ENCODE peak calls at places on chromosomes 4 and X, in nine cellular contexts. A is ovary; J is NAMALWA; Z is astrocyte of the hippocampus; K is activated T-cell treated with anti-CD3 and anti-CD28 coated beads, Interleukin-2, amount 50 U/mL, for 72 hours; F is hepatocyte; E is activated CD4-positive, alpha-beta T cell treated with anti-CD3 and anti-CD28 coated beads for 48 hours; R is immature natural killer cell; I is stimulated activated CD4-positive, alpha-beta T cell treated with anti-CD3 and anti-CD28 coated beads, Interleukin-15, amount 100 ng/mL, for 48 hours. X is an unnamed sample.

GRCh38 chr4:171067422-171067821 is 745.8 kb upstream of the GALNTL6 start:
- DNase-seq in A (no peak), R (no peak), I (no peak), E (no peak), F (no peak), J (no peak), K (no peak), Z (no peak), X (peak; percentile 24)

GRCh38 chr4:122046255-122046654 is 94.4 kb upstream of the TRPC3 start:
- DNase-seq in F (no peak), Z (no peak), K (no peak), A (no peak), E (no peak), J (no peak), I (no peak), R (no peak), X (no peak)

GRCh38 chr4:135508006-135508714 is 1306.6 kb upstream of the PABPC4L start:
- DNase-seq in A (no peak), F (no peak), R (no peak), K (no peak), I (no peak), E (no peak), Z (peak; percentile 55), J (no peak), X (no peak)

GRCh38 chrX:45735571-45735970 is 534.9 kb upstream of the DIPK2B start:
- DNase-seq in R (no peak), F (no peak), K (no peak), A (no peak), E (no peak), J (no peak), Z (no peak), I (no peak), X (no peak)

GRCh38 chr4:14168919-14169318 is 541.4 kb upstream of the BOD1L1 start:
- DNase-seq in F (peak; percentile 17), I (no peak), R (no peak), J (no peak), A (no peak), K (peak; percentile 5), E (peak; percentile 19), Z (peak; percentile 83), X (peak; percentile 13)

GRCh38 chrX:8140986-8141385 is 30.1 kb downstream of the VCX2 start:
- DNase-seq in E (no peak), A (no peak), Z (no peak), R (no peak), K (no peak), F (no peak), J (no peak), I (no peak), X (no peak)

GRCh38 chr4:101065346-101065745 is 282.0 kb downstream of the PPP3CA start:
- DNase-seq in J (no peak), Z (no peak), K (no peak), R (no peak), I (no peak), A (no peak), E (no peak), F (no peak), X (no peak)

GRCh38 chr4:56981795-56982201 is 3.1 kb downstream of the POLR2B start:
- DNase-seq in I (no peak), R (peak; percentile 9), Z (peak; percentile 56), A (no peak), K (no peak), J (no peak), F (no peak), E (no peak), X (no peak)

GRCh38 chr4:48439988-48440387 is 43.2 kb upstream of the SLC10A4 start:
- DNase-seq in K (no peak), A (no peak), F (no peak), Z (peak; percentile 72), J (no peak), I (no peak), R (no peak), E (no peak), X (no peak)

GRCh38 chrX:102950908-102951866 is 14.1 kb downstream of the RAB40AL start:
- DNase-seq in K (peak; percentile 48), E (peak; percentile 67), I (peak; percentile 10), A (no peak), F (peak; percentile 42), J (peak; percentile 69), Z (peak; percentile 71), R (peak; percentile 38), X (peak; percentile 65)

GRCh38 chrX:146707781-146708180 is 101.8 kb upstream of the CXorf51B start:
- DNase-seq in Z (no peak), E (no peak), K (no peak), J (no peak), I (no peak), F (peak; percentile 3), A (no peak), R (no peak), X (no peak)

GRCh38 chrX:6225307-6226052 is 3.2 kb downstream of the NLGN4X start:
- DNase-seq in J (no peak), E (no peak), K (no peak), R (no peak), Z (peak; percentile 48), I (no peak), A (no peak), F (no peak), X (no peak)

GRCh38 chrX:17882680-17883079 is 21.6 kb upstream of the RAI2 start:
- DNase-seq in R (no peak), K (no peak), Z (no peak), I (no peak), E (no peak), A (no peak), F (no peak), J (no peak), X (no peak)

GRCh38 chr4:66279084-66279483 is 608.8 kb upstream of the EPHA5 start:
- DNase-seq in E (no peak), F (no peak), A (no peak), J (no peak), I (no peak), Z (no peak), K (no peak), R (no peak), X (peak; percentile 50)

GRCh38 chrX:45515262-45516215 is 314.9 kb upstream of the DIPK2B start:
- DNase-seq in A (peak; percentile 54), F (peak; percentile 71), Z (peak; percentile 78), I (no peak), K (peak; percentile 10), R (peak; percentile 33), E (peak; percentile 55), J (peak; percentile 3), X (peak; percentile 41)

GRCh38 chr4:106522839-106523238 is 154.3 kb upstream of the GIMD1 start:
- DNase-seq in K (no peak), A (no peak), F (no peak), R (no peak), I (no peak), E (no peak), J (peak; percentile 16), Z (no peak), X (peak; percentile 40)

GRCh38 chrX:48030237-48030636 is 23.4 kb downstream of the SPACA5 start:
- DNase-seq in A (no peak), R (no peak), I (no peak), K (no peak), F (no peak), J (no peak), Z (no peak), E (no peak), X (no peak)

GRCh38 chrX:39693298-39693697 is 404.5 kb downstream of the BCOR start:
- DNase-seq in K (no peak), F (peak; percentile 62), J (no peak), Z (no peak), I (no peak), R (no peak), E (no peak), A (no peak), X (no peak)

GRCh38 chr4:89351201-89351600 is 43.6 kb upstream of the GPRIN3 start:
- DNase-seq in A (no peak), K (no peak), E (no peak), R (no peak), I (no peak), Z (no peak), J (no peak), F (no peak), X (no peak)

GRCh38 chrX:15451913-15452312 is 41.2 kb downstream of the PIR start:
- DNase-seq in R (no peak), Z (peak; percentile 11), I (no peak), F (no peak), A (peak; percentile 23), J (no peak), K (no peak), E (no peak), X (no peak)

GRCh38 chrX:82218361-82218760 is 1016.5 kb downstream of the SH3BGRL start:
- DNase-seq in A (no peak), J (peak; percentile 63), Z (no peak), E (no peak), R (peak; percentile 34), I (no peak), K (no peak), F (peak; percentile 52), X (peak; percentile 65)

GRCh38 chr4:68906238-68907137 is 45.1 kb downstream of the UGT2A3 start:
- DNase-seq in E (no peak), A (no peak), I (no peak), F (peak; percentile 30), Z (no peak), J (no peak), R (no peak), K (no peak), X (no peak)

GRCh38 chr4:165953181-165953580 is 80.1 kb downstream of the TLL1 start:
- DNase-seq in F (no peak), A (no peak), Z (no peak), J (no peak), E (no peak), K (no peak), R (no peak), I (no peak), X (no peak)

GRCh38 chr4:99102634-99103033 is 14.0 kb upstream of the ADH5 start:
- DNase-seq in R (no peak), K (no peak), I (no peak), F (no peak), J (no peak), E (no peak), A (no peak), Z (peak; percentile 13), X (no peak)

GRCh38 chr4:182255421-182256190 is 12.4 kb downstream of the TENM3 start:
- DNase-seq in F (no peak), R (no peak), I (no peak), J (no peak), E (no peak), A (no peak), Z (no peak), K (no peak), X (no peak)

GRCh38 chrX:139692908-139693307 is 15.1 kb downstream of the MCF2 start:
- DNase-seq in F (no peak), K (no peak), Z (no peak), A (no peak), J (no peak), E (no peak), R (no peak), I (no peak), X (no peak)

GRCh38 chr4:86976801-86977485 is 42.1 kb downstream of the AFF1 start:
- DNase-seq in E (no peak), Z (no peak), J (no peak), R (no peak), I (no peak), F (no peak), K (no peak), A (no peak), X (no peak)

GRCh38 chr4:76690906-76691275 is 207.1 kb downstream of the SOWAHB start:
- DNase-seq in R (no peak), Z (no peak), E (no peak), F (no peak), J (no peak), I (no peak), K (no peak), A (no peak), X (no peak)

GRCh38 chr4:123786955-123787354 is 390.4 kb downstream of the SPRY1 start:
- DNase-seq in E (no peak), F (peak; percentile 10), K (no peak), I (no peak), A (peak; percentile 39), J (no peak), R (no peak), Z (no peak), X (no peak)

GRCh38 chr4:154908168-154908567 is 127.1 kb downstream of the RBM46 start:
- DNase-seq in J (no peak), Z (peak; percentile 31), I (no peak), F (peak; percentile 25), E (no peak), R (no peak), A (no peak), K (no peak), X (no peak)

GRCh38 chrX:72609313-72609712 is 36.7 kb upstream of the HDAC8 start:
- DNase-seq in R (no peak), Z (no peak), A (no peak), F (peak; percentile 10), E (no peak), K (no peak), J (peak; percentile 12), I (no peak), X (no peak)